ENCODE peak calls at places on chromosome 13, in ten cellular contexts. F is adrenal gland, T is ovary, X is A549, A is heart left ventricle, I is Peyer's patch, M is HCT116, C is transverse colon, Z is IMR-90, J is uterus. U is an unnamed sample. For H3K9me3, the result is how much of the 10 kb centered on the place peaks cover.

GRCh38 chr13:74479124-74479523 is 344.9 kb upstream of the KLF12 start:
- DNase-seq in X (no peak), F (no peak), C (no peak), J (no peak), T (no peak), Z (no peak), A (no peak), M (no peak), I (no peak), U (no peak)

GRCh38 chr13:50208826-50209335 is 193.6 kb downstream of the KCNRG start:
- DNase-seq in F (peak), Z (peak), X (peak), J (no peak), I (no peak), T (no peak), A (peak), M (no peak), C (peak), U (peak)

GRCh38 chr13:111139874-111140561 is 24.9 kb downstream of the ARHGEF7 start:
- DNase-seq in X (no peak), Z (no peak), J (no peak), F (no peak), C (peak), A (no peak), I (no peak), M (no peak), T (no peak), U (no peak)

GRCh38 chr13:21420706-21421105 is 38.4 kb downstream of the ZDHHC20 start:
- DNase-seq in C (no peak), T (no peak), I (no peak), M (no peak), Z (peak), A (no peak), J (no peak), F (no peak), X (no peak), U (no peak)

GRCh38 chr13:99258946-99259345 is 767 bp upstream of the GPR18 start:
- DNase-seq in I (no peak), J (no peak), F (no peak), T (no peak), C (no peak), Z (no peak), M (no peak), A (no peak), X (no peak), U (no peak)

GRCh38 chr13:51643882-51644281 is 59.6 kb downstream of the WDFY2 start:
- DNase-seq in F (no peak), A (no peak), M (peak), I (no peak), J (no peak), C (no peak), X (peak), T (no peak), Z (peak), U (no peak)

GRCh38 chr13:95564948-95565347 is 12.4 kb downstream of the CLDN10 start:
- DNase-seq in J (no peak), A (no peak), X (no peak), F (no peak), I (no peak), T (no peak), C (no peak), Z (peak), M (no peak), U (no peak)

GRCh38 chr13:30142502-30143211 is 164.7 kb downstream of the KATNAL1 start:
- DNase-seq in X (peak), Z (peak), I (no peak), J (peak), M (peak), F (peak), C (peak), A (no peak), T (peak), U (peak)

GRCh38 chr13:36054041-36054440 is 77.1 kb downstream of the DCLK1 start:
- DNase-seq in Z (no peak), M (no peak), J (no peak), C (no peak), I (no peak), X (no peak), A (no peak), T (no peak), F (no peak), U (no peak)

GRCh38 chr13:39448831-39449230 is 154.2 kb downstream of the LHFPL6 start:
- DNase-seq in I (no peak), C (no peak), F (no peak), T (no peak), Z (no peak), X (no peak), J (no peak), M (no peak), A (peak), U (no peak)

GRCh38 chr13:78593652-78594494 is 9.5 kb downstream of the POU4F1 start:
- DNase-seq in C (no peak), X (no peak), T (no peak), A (no peak), Z (no peak), J (no peak), M (no peak), I (no peak), F (no peak), U (no peak)

GRCh38 chr13:47962237-47962636 is 38.8 kb downstream of the SUCLA2 start:
- DNase-seq in T (no peak), M (no peak), X (no peak), C (no peak), A (no peak), Z (no peak), J (no peak), I (no peak), F (peak), U (no peak)

GRCh38 chr13:52984881-52985363 is 43.7 kb upstream of the OLFM4 start:
- DNase-seq in F (no peak), T (no peak), X (no peak), I (no peak), A (no peak), C (no peak), M (no peak), J (no peak), Z (no peak), U (no peak)

GRCh38 chr13:41611385-41611784 is 154.0 kb downstream of the RGCC start:
- DNase-seq in X (no peak), C (no peak), F (no peak), A (no peak), M (no peak), T (no peak), Z (no peak), J (no peak), I (no peak), U (no peak)

GRCh38 chr13:45826741-45827140 is 24.8 kb downstream of the SIAH3 start:
- DNase-seq in J (no peak), A (no peak), Z (no peak), X (no peak), C (no peak), M (no peak), I (no peak), T (no peak), F (no peak), U (no peak)

GRCh38 chr13:110397445-110397844 is 90.4 kb downstream of the COL4A2 start:
- DNase-seq in A (peak), J (peak), F (peak), T (no peak), X (no peak), Z (peak), M (no peak), C (no peak), I (no peak), U (no peak)

GRCh38 chr13:100836696-100837095 is 162.1 kb upstream of the TMTC4 start:
- DNase-seq in J (no peak), A (no peak), X (no peak), M (no peak), T (no peak), C (no peak), F (no peak), I (no peak), Z (no peak), U (no peak)

GRCh38 chr13:50387124-50387581 is 371.9 kb downstream of the KCNRG start:
- DNase-seq in C (peak), M (no peak), F (no peak), T (no peak), J (peak), I (no peak), Z (peak), A (peak), X (no peak), U (no peak)

GRCh38 chr13:62320129-62320724 is 904.6 kb upstream of the PCDH20 start:
- DNase-seq in I (no peak), A (no peak), X (peak), F (no peak), M (peak), C (no peak), Z (peak), T (no peak), J (no peak), U (no peak)

GRCh38 chr13:106528711-106529414 is 6.6 kb downstream of the EFNB2 start:
- DNase-seq in T (no peak), I (no peak), A (no peak), X (no peak), C (no peak), J (no peak), Z (no peak), F (no peak), M (no peak), U (no peak)
- H3K27ac ChIP-seq in T (no peak), I (no peak), A (peak), X (no peak), C (peak), J (no peak), Z (no peak), F (no peak), M (no peak), U (peak)

DNA sequence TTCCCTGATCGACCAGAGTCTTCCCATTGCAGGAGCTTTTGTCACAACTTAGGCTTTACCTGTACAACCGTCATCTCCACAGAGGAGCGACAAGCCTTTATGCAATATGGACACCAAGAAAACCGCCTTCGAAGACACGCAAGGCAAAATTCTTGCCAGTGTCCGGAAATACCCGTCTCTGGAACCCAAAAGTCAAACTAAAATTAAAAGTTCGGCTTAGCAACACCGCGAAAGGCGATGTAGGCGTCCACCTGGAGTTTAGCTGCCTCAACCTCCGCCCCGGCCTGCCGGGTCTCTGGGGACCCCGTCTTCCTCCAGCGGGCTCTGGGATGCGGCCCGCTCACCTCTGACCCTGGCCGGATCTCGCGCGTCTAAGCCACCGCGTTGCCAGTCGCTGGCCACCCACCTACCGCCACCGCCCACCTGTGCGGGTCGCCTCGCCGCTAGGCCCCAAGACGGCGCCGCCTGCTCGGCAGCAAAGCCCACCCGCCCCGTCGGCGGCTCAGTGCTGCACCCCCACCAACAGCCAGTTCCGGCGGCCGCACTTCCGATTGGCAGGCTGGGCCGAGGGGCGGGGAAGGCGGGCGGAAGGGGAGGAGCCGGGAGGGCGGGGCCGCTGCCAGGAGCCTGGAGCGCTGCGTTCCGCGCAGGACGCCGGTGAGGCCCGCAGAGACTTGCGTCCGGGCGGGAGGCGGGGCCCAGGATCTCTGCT is at the start of gene SUPT20H:
- DNase-seq in M (peak), Z (peak), F (peak), T (peak), C (peak), X (peak), I (peak), A (peak), J (peak), U (peak)
- TF ChIP-seq POLR2A in M (no peak), Z (peak), F (peak), T (peak), C (peak), X (peak), I (peak), A (no peak), J (peak), U (peak)

GRCh38 chr13:48993150-48993549 is 17.4 kb downstream of the FNDC3A start:
- DNase-seq in Z (no peak), C (no peak), T (no peak), F (no peak), M (no peak), J (no peak), I (no peak), A (no peak), X (no peak), U (no peak)
- H3K9me3 ChIP-seq in Z (under half), C (under half), T (under half), F (under half), M (under half), J (under half), I (under half), A (under half), X (under half), U (under half)

DNA sequence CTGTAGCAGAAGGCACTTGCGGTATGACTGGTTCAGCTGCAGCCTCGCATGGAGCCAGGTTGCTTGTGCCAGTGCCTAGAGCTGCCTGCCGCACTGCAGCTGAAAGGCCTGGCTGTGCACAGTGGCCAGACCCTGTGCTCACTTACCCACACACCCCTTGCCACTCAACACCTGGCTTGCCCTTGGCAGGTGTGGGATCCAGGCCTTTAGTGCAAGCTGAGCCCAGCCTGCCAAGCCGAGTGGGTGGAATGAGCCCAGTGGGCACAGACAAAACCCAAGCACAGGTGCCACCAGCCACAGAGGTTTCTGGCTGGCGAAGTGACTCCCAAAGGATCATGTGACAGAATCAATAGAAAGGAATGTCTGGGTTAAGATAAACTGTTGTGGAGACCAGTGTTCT is 19.5 kb downstream of the LIG4 start:
- DNase-seq in Z (no peak), T (no peak), X (no peak), F (no peak), M (no peak), J (no peak), C (no peak), I (no peak), A (no peak), U (no peak)
- H3K27ac ChIP-seq in Z (no peak), T (no peak), X (no peak), F (no peak), M (no peak), J (no peak), C (no peak), I (no peak), A (no peak), U (no peak)

DNA sequence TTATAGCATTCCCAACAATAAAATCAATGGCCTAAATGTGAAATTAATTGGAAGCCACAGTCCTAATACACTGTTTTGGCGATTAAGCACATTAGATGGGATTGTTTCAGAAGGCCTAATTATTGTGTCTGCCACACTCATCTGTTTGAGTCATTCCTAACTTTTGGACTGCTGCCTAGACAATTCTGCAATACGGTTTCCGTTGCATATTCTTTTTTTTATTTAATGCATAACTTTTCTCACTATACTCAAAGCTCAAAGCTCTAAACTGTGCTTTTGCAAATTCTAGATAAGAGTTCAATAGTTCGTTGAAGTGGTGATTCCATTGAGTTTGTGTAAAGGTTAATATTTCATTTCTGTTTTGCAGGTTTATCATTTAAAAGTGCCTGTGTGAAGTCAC is 53.1 kb downstream of the MBNL2 start:
- DNase-seq in F (peak), M (no peak), J (no peak), Z (peak), X (peak), I (no peak), A (no peak), C (no peak), T (no peak), U (no peak)
- TF ChIP-seq POLR2A in F (no peak), M (no peak), J (no peak), Z (no peak), X (no peak), I (no peak), A (no peak), C (no peak), T (no peak), U (no peak)

DNA sequence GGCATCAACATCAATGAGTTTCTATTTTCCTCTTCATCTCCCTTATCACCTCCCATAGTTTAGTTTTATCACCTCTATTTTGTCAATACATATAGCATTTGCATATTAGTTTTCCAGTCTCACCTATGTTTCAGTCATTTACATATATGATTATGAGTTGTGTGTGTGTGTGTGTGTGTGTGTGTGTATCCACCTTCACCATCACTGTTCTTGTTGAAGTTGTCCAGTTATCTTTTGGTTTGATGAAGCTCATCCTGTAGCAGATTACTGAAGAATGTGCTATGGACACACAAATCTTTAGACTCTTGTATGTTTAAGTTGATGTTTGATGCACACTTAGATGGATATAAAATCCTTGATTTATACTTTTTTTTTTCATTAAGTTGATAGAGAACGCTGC is 40.5 kb downstream of the SPACA7 start:
- DNase-seq in J (no peak), X (no peak), Z (no peak), C (no peak), A (no peak), I (no peak), F (no peak), M (no peak), T (no peak), U (no peak)
- H3K9me3 ChIP-seq in J (under half), X (under half), Z (under half), C (under half), A (under half), I (under half), F (under half), M (under half), T (under half), U (under half)

DNA sequence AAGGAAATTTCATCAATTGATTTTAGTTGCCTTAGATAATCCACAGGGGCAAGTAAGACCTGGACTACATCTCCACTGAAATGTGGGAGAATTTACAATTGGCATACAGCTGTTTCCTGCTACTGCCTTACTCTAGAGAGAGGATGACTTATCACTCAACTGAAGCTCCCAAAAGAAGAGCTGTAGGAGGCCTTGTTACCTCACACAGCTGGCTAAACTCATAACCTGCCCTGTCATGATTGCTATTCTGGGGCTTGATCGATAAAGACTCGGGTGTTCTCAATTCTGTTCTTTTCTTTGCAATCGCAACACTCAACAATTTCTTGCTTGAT is 1396.4 kb downstream of the EFNB2 start:
- DNase-seq in F (no peak), J (no peak), I (no peak), T (no peak), Z (no peak), C (no peak), M (no peak), A (no peak), X (no peak), U (no peak)
- H3K27ac ChIP-seq in F (no peak), J (no peak), I (peak), T (no peak), Z (no peak), C (peak), M (no peak), A (no peak), X (no peak), U (no peak)

DNA sequence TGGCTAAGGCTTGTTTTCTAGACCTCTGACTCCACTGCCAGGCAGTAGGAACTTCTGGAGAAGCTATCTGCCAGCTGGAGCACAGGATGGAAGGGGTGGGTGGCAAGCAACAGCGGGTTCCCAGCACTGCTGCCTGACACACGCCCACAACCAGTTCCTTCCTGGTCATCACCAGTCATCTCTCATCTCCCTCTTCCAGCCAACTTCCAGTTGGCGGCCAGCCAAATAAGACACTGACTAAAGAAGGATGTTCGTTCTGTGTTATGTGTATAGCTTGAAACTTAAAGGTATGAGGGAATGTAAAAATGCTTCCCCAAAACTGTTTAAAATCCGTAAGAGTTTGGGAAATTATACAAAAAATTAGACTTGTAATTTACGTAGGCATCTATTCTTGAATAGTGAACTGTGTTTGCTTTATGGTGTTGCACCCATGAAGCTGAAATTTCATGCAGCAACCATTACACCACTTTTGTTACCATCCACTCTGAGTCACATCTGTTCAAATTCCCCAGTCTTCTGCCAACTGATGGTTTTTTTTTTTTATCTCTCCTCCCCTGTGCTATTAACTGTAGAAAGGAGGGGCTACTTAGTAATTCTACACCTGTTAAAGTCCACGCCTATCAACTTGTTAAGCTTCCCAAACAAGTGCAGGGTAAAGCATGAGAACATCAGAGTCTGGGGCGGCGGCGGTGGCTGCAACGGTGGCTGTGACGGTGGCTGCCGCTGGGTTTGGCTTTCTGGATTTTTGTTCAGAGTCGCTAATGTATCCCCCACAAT is 86.2 kb upstream of the FRY start:
- DNase-seq in F (peak), J (peak), M (no peak), I (peak), A (peak), X (peak), C (peak), Z (peak), T (peak), U (peak)
- TF ChIP-seq POLR2A in F (no peak), J (no peak), M (no peak), I (peak), A (no peak), X (no peak), C (no peak), Z (no peak), T (no peak), U (no peak)